ENCODE peak calls at places on chromosomes 13 and 19, in four cellular contexts. One of them, this sample, is unnamed.
A peak's percentile ranks its signal among the peaks of the same experiment; 100 is the strongest.

GRCh38 chr13:93991569-93991968 is 487.9 kb downstream of the DCT start:
- DNase-seq in tibial nerve: no peak
- DNase-seq in SJSA1: no peak
- DNase-seq in heart left ventricle: no peak
- DNase-seq in this sample: no peak

GRCh38 chr13:94454906-94455305 is 24.6 kb downstream of the DCT start:
- DNase-seq in tibial nerve: no peak
- DNase-seq in heart left ventricle: no peak
- DNase-seq in SJSA1: no peak
- DNase-seq in this sample: no peak

GRCh38 chr19:8141726-8142524 is 7.5 kb downstream of the FBN3 start:
- DNase-seq in SJSA1: no peak
- DNase-seq in tibial nerve: no peak
- DNase-seq in heart left ventricle: no peak
- DNase-seq in this sample: no peak

GRCh38 chr13:23941216-23941615 is 43.9 kb upstream of the C1QTNF9B start:
- DNase-seq in heart left ventricle: no peak
- DNase-seq in tibial nerve: no peak
- DNase-seq in SJSA1: no peak
- DNase-seq in this sample: no peak

GRCh38 chr13:110249326-110249725 is 57.6 kb downstream of the COL4A1 start:
- DNase-seq in heart left ventricle: no peak
- DNase-seq in tibial nerve: no peak
- DNase-seq in SJSA1: peak; percentile 34
- DNase-seq in this sample: no peak

GRCh38 chr13:67377919-67378318 is 147.8 kb upstream of the PCDH9 start:
- DNase-seq in SJSA1: no peak
- DNase-seq in tibial nerve: no peak
- DNase-seq in heart left ventricle: no peak
- DNase-seq in this sample: no peak

GRCh38 chr19:7874857-7875393 is 735 bp upstream of the PRR36 start:
- DNase-seq in SJSA1: no peak
- DNase-seq in heart left ventricle: no peak
- DNase-seq in tibial nerve: no peak
- DNase-seq in this sample: no peak

GRCh38 chr19:14686411-14686810 is 3.4 kb upstream of the ZNF333 start:
- DNase-seq in heart left ventricle: no peak
- DNase-seq in SJSA1: no peak
- DNase-seq in tibial nerve: no peak
- DNase-seq in this sample: peak; percentile 30

GRCh38 chr13:43935878-43936277 is 56.2 kb downstream of the LACC1 start:
- DNase-seq in SJSA1: no peak
- DNase-seq in tibial nerve: no peak
- DNase-seq in heart left ventricle: no peak
- DNase-seq in this sample: no peak

GRCh38 chr13:48595330-48596127 is 58.2 kb upstream of the CYSLTR2 start:
- DNase-seq in tibial nerve: peak; percentile 50
- DNase-seq in SJSA1: no peak
- DNase-seq in heart left ventricle: peak; percentile 76
- DNase-seq in this sample: peak; percentile 53

GRCh38 chr13:44165895-44166496 is 207.6 kb upstream of the SERP2 start:
- DNase-seq in heart left ventricle: no peak
- DNase-seq in tibial nerve: no peak
- DNase-seq in SJSA1: no peak
- DNase-seq in this sample: no peak

DNA sequence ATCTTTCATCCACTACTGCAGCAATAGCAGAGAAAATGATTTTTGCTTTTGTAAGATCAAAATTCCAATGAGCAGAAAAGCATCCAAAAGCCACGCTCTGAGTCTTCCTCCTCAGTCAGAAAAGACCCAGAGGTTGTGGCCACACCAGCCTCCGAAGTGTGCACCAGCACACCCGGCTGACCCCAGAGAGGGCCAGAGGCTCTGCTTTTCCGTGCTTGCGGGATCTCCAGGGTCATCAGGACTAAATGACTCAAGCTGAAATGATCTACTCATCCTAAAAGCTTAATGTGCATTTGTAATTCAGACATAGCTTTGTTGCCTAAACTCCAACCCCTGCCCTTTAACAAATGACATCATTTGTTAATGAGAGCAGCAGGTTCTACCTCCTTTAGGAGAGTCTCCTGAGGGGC is 16.5 kb downstream of the RXFP2 start:
- DNase-seq in SJSA1: no peak
- DNase-seq in tibial nerve: no peak
- DNase-seq in heart left ventricle: no peak
- DNase-seq in this sample: no peak
- H3K27me3 ChIP-seq in SJSA1: no peaks in the 10 kb centered on the region
- H3K27me3 ChIP-seq in tibial nerve: no peaks in the 10 kb centered on the region
- H3K27me3 ChIP-seq in heart left ventricle: no peaks in the 10 kb centered on the region
- H3K27me3 ChIP-seq in this sample: no peaks in the 10 kb centered on the region

DNA sequence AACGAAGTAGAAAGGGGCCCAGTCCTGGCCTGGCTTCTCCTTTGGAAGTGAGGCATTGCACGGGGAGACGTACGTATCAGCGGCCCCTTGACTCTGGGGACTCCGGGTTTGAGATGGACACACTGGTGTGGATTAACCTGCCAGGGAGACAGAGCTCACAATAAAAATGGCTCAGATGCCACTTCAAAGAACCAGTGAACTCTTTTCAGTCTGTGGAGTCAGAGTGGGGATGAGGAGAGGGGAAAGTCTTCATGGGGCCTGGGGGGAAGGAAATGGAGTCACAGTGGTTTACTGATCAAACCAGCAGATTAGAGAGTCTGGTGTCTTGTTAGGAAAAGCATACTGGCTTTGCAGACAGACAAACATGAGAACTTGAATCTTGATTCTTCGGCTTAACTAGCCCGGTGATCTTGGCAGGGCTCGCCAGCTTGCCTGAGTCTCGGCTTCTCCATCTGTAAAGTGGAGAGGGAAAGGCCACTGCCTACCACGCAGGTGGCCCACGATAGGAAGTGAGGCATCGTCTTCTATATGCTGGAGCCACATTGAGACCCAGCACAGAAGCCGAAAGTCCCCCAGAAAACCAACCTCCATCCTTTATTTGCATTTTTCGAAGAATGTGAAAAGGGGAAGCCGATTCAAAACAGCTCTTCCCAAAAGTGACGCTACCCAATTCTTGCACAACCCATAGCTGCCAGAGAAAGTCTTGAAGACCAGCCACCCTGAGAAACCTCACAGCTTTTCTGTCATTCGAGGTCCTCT is at the start of gene FFAR1:
- DNase-seq in heart left ventricle: no peak
- DNase-seq in SJSA1: no peak
- DNase-seq in tibial nerve: peak; percentile 37
- DNase-seq in this sample: no peak
- H3K27ac ChIP-seq in heart left ventricle: peak within 1 kb of the TSS; percentile 84
- H3K27ac ChIP-seq in SJSA1: no peak within 1 kb of the TSS
- H3K27ac ChIP-seq in tibial nerve: no peak within 1 kb of the TSS
- H3K27ac ChIP-seq in this sample: no peak within 1 kb of the TSS

GRCh38 chr19:10290876-10291553 is 1.3 kb downstream of the ICAM5 start:
- DNase-seq in heart left ventricle: peak; percentile 75
- DNase-seq in SJSA1: no peak
- DNase-seq in tibial nerve: no peak
- DNase-seq in this sample: peak; percentile 61
- H3K27me3 ChIP-seq in heart left ventricle: peaks cover 81% of the 10 kb centered on the region
- H3K27me3 ChIP-seq in SJSA1: peaks cover 30% of the 10 kb centered on the region
- H3K27me3 ChIP-seq in tibial nerve: peaks cover 3% of the 10 kb centered on the region
- H3K27me3 ChIP-seq in this sample: peaks cover 90% of the 10 kb centered on the region

GRCh38 chr13:73065665-73066350 is 7.0 kb downstream of the KLF5 start:
- DNase-seq in SJSA1: no peak
- DNase-seq in heart left ventricle: no peak
- DNase-seq in tibial nerve: no peak
- DNase-seq in this sample: no peak
- H3K27ac ChIP-seq in SJSA1: no peak overlapping the region
- H3K27ac ChIP-seq in heart left ventricle: no peak overlapping the region
- H3K27ac ChIP-seq in tibial nerve: no peak overlapping the region
- H3K27ac ChIP-seq in this sample: no peak overlapping the region